ENCODE peak calls at places on chromosomes 12 and 14, in four cellular contexts. One of them, this sample, is unnamed.

GRCh38 chr14:71322660-71323250 is 415.5 kb downstream of the PCNX1 start:
- DNase-seq in transverse colon: no peak
- DNase-seq in tibial artery: no peak
- DNase-seq in right atrium auricular region: no peak
- DNase-seq in this sample: no peak

GRCh38 chr14:96246535-96246839 is 9.5 kb upstream of the BDKRB1 start:
- DNase-seq in tibial artery: peak; percentile 35
- DNase-seq in transverse colon: no peak
- DNase-seq in right atrium auricular region: no peak
- DNase-seq in this sample: peak; percentile 14

GRCh38 chr12:129964826-129965457 is 61.1 kb upstream of the TMEM132D start:
- DNase-seq in transverse colon: no peak
- DNase-seq in right atrium auricular region: no peak
- DNase-seq in tibial artery: no peak
- DNase-seq in this sample: no peak

GRCh38 chr12:75011120-75011519 is 198.5 kb downstream of the KCNC2 start:
- DNase-seq in transverse colon: no peak
- DNase-seq in right atrium auricular region: no peak
- DNase-seq in tibial artery: no peak
- DNase-seq in this sample: no peak

GRCh38 chr12:132317233-132317938 is 12.0 kb downstream of the GALNT9 start:
- DNase-seq in tibial artery: no peak
- DNase-seq in transverse colon: no peak
- DNase-seq in right atrium auricular region: no peak
- DNase-seq in this sample: no peak

GRCh38 chr14:105137481-105138020 is 31.0 kb downstream of the JAG2 start:
- DNase-seq in transverse colon: no peak
- DNase-seq in tibial artery: peak; percentile 18
- DNase-seq in right atrium auricular region: no peak
- DNase-seq in this sample: no peak

GRCh38 chr12:129049917-129050316 is 196.6 kb downstream of the GLT1D1 start:
- DNase-seq in right atrium auricular region: no peak
- DNase-seq in tibial artery: no peak
- DNase-seq in transverse colon: no peak
- DNase-seq in this sample: no peak

GRCh38 chr12:49012739-49013138 is 5.8 kb downstream of the PRKAG1 start:
- DNase-seq in transverse colon: no peak
- DNase-seq in tibial artery: no peak
- DNase-seq in right atrium auricular region: no peak
- DNase-seq in this sample: no peak

GRCh38 chr12:76489737-76490136 is 69.8 kb downstream of the OSBPL8 start:
- DNase-seq in right atrium auricular region: no peak
- DNase-seq in tibial artery: no peak
- DNase-seq in transverse colon: no peak
- DNase-seq in this sample: no peak

GRCh38 chr14:91420686-91421085 is 3.1 kb upstream of the CCDC88C start:
- DNase-seq in tibial artery: no peak
- DNase-seq in right atrium auricular region: peak; percentile 50
- DNase-seq in transverse colon: no peak
- DNase-seq in this sample: peak; percentile 55

GRCh38 chr12:64810831-64811230 is 13.6 kb upstream of the TBC1D30 start:
- DNase-seq in transverse colon: no peak
- DNase-seq in right atrium auricular region: no peak
- DNase-seq in tibial artery: no peak
- DNase-seq in this sample: peak; percentile 16

GRCh38 chr12:46371718-46372130 is 849 bp downstream of the SLC38A2 start:
- DNase-seq in transverse colon: peak; percentile 71
- DNase-seq in tibial artery: peak; percentile 76
- DNase-seq in right atrium auricular region: peak; percentile 72
- DNase-seq in this sample: peak; percentile 43

GRCh38 chr12:96861656-96862055 is 45.4 kb upstream of the NEDD1 start:
- DNase-seq in tibial artery: no peak
- DNase-seq in right atrium auricular region: no peak
- DNase-seq in transverse colon: no peak
- DNase-seq in this sample: no peak

GRCh38 chr14:68278568-68279436 is 459.2 kb downstream of the RAD51B start:
- DNase-seq in right atrium auricular region: no peak
- DNase-seq in tibial artery: peak; percentile 37
- DNase-seq in transverse colon: no peak
- DNase-seq in this sample: no peak

GRCh38 chr12:112985655-112986290 is 7.5 kb downstream of the OAS2 start:
- DNase-seq in transverse colon: no peak
- DNase-seq in right atrium auricular region: no peak
- DNase-seq in tibial artery: no peak
- DNase-seq in this sample: no peak

GRCh38 chr14:93727917-93728650 is 60.2 kb downstream of the PRIMA1 start:
- DNase-seq in transverse colon: no peak
- DNase-seq in tibial artery: no peak
- DNase-seq in right atrium auricular region: no peak
- DNase-seq in this sample: no peak

GRCh38 chr12:132536102-132536876 is 46.3 kb downstream of the FBRSL1 start:
- DNase-seq in transverse colon: no peak
- DNase-seq in tibial artery: no peak
- DNase-seq in right atrium auricular region: no peak
- DNase-seq in this sample: no peak

GRCh38 chr14:23379331-23380196 is 2.7 kb downstream of the CMTM5 start:
- DNase-seq in right atrium auricular region: peak; percentile 76
- DNase-seq in tibial artery: no peak
- DNase-seq in transverse colon: peak; percentile 75
- DNase-seq in this sample: no peak

GRCh38 chr14:91129261-91129660 is 15.4 kb downstream of the DGLUCY start:
- DNase-seq in right atrium auricular region: no peak
- DNase-seq in transverse colon: no peak
- DNase-seq in tibial artery: no peak
- DNase-seq in this sample: no peak

GRCh38 chr14:69982220-69982795 is 103.1 kb downstream of the SMOC1 start:
- DNase-seq in tibial artery: no peak
- DNase-seq in transverse colon: no peak
- DNase-seq in right atrium auricular region: no peak
- DNase-seq in this sample: no peak

GRCh38 chr12:113266106-113266895 is 45.0 kb downstream of the TPCN1 start:
- DNase-seq in tibial artery: no peak
- DNase-seq in transverse colon: no peak
- DNase-seq in right atrium auricular region: no peak
- DNase-seq in this sample: no peak

GRCh38 chr12:115037830-115038229 is 353.9 kb upstream of the TBX3 start:
- DNase-seq in right atrium auricular region: no peak
- DNase-seq in tibial artery: no peak
- DNase-seq in transverse colon: no peak
- DNase-seq in this sample: no peak

GRCh38 chr14:97100306-97100705 is 303.1 kb downstream of the VRK1 start:
- DNase-seq in tibial artery: no peak
- DNase-seq in right atrium auricular region: no peak
- DNase-seq in transverse colon: no peak
- DNase-seq in this sample: no peak

GRCh38 chr12:59803735-59804134 is 207.9 kb downstream of the SLC16A7 start:
- DNase-seq in transverse colon: no peak
- DNase-seq in tibial artery: no peak
- DNase-seq in right atrium auricular region: no peak
- DNase-seq in this sample: no peak

GRCh38 chr14:94009767-94010166 is 12.7 kb downstream of the CCDC197 start:
- DNase-seq in right atrium auricular region: no peak
- DNase-seq in tibial artery: no peak
- DNase-seq in transverse colon: no peak
- DNase-seq in this sample: no peak

GRCh38 chr14:33938131-33938949 is 12.5 kb downstream of the EGLN3 start:
- DNase-seq in right atrium auricular region: peak; percentile 79
- DNase-seq in tibial artery: peak; percentile 60
- DNase-seq in transverse colon: peak; percentile 76
- DNase-seq in this sample: peak; percentile 82

GRCh38 chr14:70354204-70354603 is 5.3 kb downstream of the COX16 start:
- DNase-seq in transverse colon: no peak
- DNase-seq in tibial artery: no peak
- DNase-seq in right atrium auricular region: no peak
- DNase-seq in this sample: no peak

GRCh38 chr12:20646239-20646827 is 48.8 kb upstream of the SLCO1C1 start:
- DNase-seq in transverse colon: no peak
- DNase-seq in tibial artery: no peak
- DNase-seq in right atrium auricular region: no peak
- DNase-seq in this sample: no peak

GRCh38 chr12:2268478-2269286 is 215.9 kb downstream of the CACNA1C start:
- DNase-seq in right atrium auricular region: no peak
- DNase-seq in tibial artery: peak; percentile 42
- DNase-seq in transverse colon: no peak
- DNase-seq in this sample: no peak

GRCh38 chr14:34270361-34270760 is 191.7 kb downstream of the SPTSSA start:
- DNase-seq in right atrium auricular region: no peak
- DNase-seq in tibial artery: no peak
- DNase-seq in transverse colon: no peak
- DNase-seq in this sample: no peak

DNA sequence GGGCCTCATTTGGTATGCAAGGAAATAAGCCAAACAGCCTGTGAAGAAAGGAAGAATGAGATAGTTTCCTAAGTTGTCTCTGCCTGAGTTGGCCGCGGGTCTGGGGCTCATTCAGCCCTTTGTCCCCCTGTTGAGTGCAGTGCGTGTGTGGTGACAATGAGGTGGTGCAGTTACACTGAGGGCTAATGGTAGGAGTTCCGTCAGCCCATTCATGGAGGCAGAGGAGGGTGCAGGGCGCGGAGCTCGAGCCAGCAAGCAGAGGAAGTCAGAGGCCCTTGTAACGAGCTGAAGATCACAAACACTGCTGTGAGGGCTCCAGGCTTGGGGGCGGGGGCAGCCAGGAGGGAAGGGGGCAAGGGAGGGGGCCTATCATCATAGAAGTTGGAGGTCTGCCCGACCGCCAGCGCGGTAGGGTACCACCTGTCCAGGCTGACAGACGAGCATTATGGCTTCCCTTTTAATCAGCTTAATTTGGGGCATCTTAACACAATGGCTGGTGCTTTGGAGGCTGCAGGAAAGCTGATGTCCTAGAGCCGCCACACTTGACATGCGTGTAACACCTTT is 20.5 kb downstream of the CCND2 start:
- DNase-seq in right atrium auricular region: no peak
- DNase-seq in transverse colon: no peak
- DNase-seq in tibial artery: no peak
- DNase-seq in this sample: no peak
- H3K27ac ChIP-seq in right atrium auricular region: peak overlapping the region; percentile 67
- H3K27ac ChIP-seq in transverse colon: peak overlapping the region; percentile 60
- H3K27ac ChIP-seq in tibial artery: no peak overlapping the region
- H3K27ac ChIP-seq in this sample: no peak overlapping the region

GRCh38 chr12:25131270-25131669 is 63.7 kb downstream of the DNAI7 start:
- DNase-seq in right atrium auricular region: no peak
- DNase-seq in transverse colon: no peak
- DNase-seq in tibial artery: no peak
- DNase-seq in this sample: no peak

GRCh38 chr12:25130741-25131188 is 64.2 kb downstream of the DNAI7 start:
- DNase-seq in tibial artery: no peak
- DNase-seq in transverse colon: no peak
- DNase-seq in right atrium auricular region: no peak
- DNase-seq in this sample: no peak

DNA sequence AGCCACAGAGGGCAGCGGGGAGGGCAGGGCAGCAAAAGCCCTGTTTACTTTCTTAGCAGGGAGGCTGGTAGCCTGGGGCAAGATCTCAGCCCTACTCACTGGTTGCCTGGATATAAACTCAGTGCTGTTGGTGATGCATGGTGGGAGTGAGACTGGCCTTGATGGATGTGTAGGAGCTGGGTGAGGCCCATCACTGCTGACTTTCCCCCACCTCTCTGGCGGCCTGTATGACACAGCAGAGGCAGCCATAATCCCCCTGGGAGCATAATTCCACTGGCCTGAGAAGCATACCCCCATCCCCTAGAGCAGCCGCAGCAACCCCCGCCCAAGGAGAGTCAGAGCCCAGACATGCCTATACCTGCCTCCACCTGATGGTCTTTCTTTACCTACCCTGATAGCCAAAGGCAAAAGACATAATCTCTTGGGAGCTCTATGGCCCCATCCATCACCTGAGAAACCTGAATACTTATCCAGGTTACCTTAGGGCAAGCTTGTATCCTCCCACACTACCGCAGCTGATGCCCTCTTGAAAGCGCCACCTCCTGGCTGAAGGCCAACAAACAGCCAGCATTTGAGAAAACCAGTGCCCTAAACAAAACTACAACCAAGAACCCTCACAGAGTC is 59.3 kb downstream of the DNAI7 start:
- DNase-seq in tibial artery: no peak
- DNase-seq in right atrium auricular region: no peak
- DNase-seq in transverse colon: peak; percentile 8
- DNase-seq in this sample: peak; percentile 51
- TF ChIP-seq CTCF in tibial artery: no peak
- TF ChIP-seq CTCF in right atrium auricular region: no peak
- TF ChIP-seq CTCF in transverse colon: no peak
- TF ChIP-seq CTCF in this sample: no peak

GRCh38 chr14:45680531-45680930 is 427.5 kb upstream of the MIS18BP1 start:
- DNase-seq in right atrium auricular region: no peak
- DNase-seq in transverse colon: no peak
- DNase-seq in tibial artery: no peak
- DNase-seq in this sample: no peak
- H3K27ac ChIP-seq in right atrium auricular region: no peak overlapping the region
- H3K27ac ChIP-seq in transverse colon: no peak overlapping the region
- H3K27ac ChIP-seq in tibial artery: no peak overlapping the region
- H3K27ac ChIP-seq in this sample: peak overlapping the region; percentile 54

GRCh38 chr12:67649165-67650126 is 901 bp downstream of the DYRK2 start:
- DNase-seq in right atrium auricular region: no peak
- DNase-seq in tibial artery: no peak
- DNase-seq in transverse colon: peak; percentile 57
- DNase-seq in this sample: no peak

GRCh38 chr12:67650127-67650495 is 1.6 kb downstream of the DYRK2 start:
- DNase-seq in transverse colon: no peak
- DNase-seq in right atrium auricular region: no peak
- DNase-seq in tibial artery: peak; percentile 34
- DNase-seq in this sample: no peak

GRCh38 chr12:67647547-67648305 is 819 bp upstream of the DYRK2 start:
- DNase-seq in tibial artery: peak; percentile 85
- DNase-seq in transverse colon: peak; percentile 87
- DNase-seq in right atrium auricular region: peak; percentile 91
- DNase-seq in this sample: peak; percentile 86

GRCh38 chr12:67647251-67647546 is 1.3 kb upstream of the DYRK2 start:
- DNase-seq in transverse colon: no peak
- DNase-seq in tibial artery: no peak
- DNase-seq in right atrium auricular region: no peak
- DNase-seq in this sample: no peak

DNA sequence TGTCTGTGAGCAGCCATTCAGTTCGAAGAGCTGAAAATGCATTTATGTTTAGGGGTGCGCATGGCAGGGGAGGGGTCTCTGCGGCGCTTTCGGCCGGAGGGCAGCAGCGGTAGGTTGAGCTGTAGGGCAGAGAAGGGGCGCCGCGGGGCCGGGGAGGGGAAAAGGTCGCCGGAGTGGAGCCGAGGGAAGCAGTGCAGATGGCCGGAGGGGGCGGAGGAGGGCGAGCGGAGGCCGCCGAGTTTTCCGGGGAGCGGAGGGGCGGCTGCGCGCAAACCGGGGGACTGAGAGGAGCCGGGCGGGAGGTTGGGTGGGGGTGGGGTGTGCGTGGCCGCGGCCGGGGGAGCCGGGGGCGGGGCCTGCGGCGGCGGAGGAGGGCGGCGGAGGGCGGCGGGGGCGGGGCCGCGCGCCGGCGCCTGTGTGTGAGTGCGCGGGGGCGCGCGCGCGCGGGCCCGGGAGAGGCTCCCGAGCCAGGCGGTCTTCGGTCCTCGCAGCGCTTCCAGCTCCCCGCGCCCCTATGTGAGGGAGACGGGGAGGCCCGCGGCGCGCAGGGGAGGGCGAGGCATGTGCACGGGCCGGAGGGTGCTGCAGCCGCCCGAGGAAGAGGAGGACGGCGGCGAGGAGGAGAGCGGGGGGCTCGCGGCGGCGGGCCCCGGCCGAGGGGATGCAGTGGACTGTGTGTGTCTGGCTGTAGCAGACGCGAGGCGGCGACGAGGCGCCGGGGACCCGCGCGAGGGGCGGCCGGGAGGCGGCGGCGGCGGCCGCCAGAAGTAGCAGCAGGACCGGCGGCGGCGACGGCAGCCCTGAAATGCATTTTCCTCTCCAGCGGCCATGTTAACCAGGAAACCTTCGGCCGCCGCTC is at the start of gene DYRK2:
- DNase-seq in transverse colon: peak; percentile 85
- DNase-seq in tibial artery: peak; percentile 80
- DNase-seq in right atrium auricular region: peak; percentile 78
- DNase-seq in this sample: peak; percentile 79
- TF ChIP-seq CTCF in transverse colon: no peak
- TF ChIP-seq CTCF in tibial artery: no peak
- TF ChIP-seq CTCF in right atrium auricular region: peak; percentile 39
- TF ChIP-seq CTCF in this sample: no peak